ENCODE peak calls at places on chromosomes 16 and 17, in seven cellular contexts. A is uterus, S is GM12891, I is NB4, C is erythroblast, O is tibial nerve, J is endothelial cell of umbilical vein. Z is an unnamed sample.

GRCh38 chr17:54426287-54426886 is 474.3 kb upstream of the TOM1L1 start:
- DNase-seq in A (no peak), S (no peak), I (peak; percentile 44), C (peak; percentile 11), O (no peak), J (no peak), Z (no peak)

GRCh38 chr16:87733190-87733589 is 32.6 kb downstream of the KLHDC4 start:
- DNase-seq in A (no peak), S (no peak), I (no peak), C (no peak), O (no peak), J (no peak), Z (no peak)

GRCh38 chr16:50114357-50115129 is 38.6 kb upstream of the TENT4B start:
- DNase-seq in A (no peak), S (no peak), I (no peak), C (no peak), O (no peak), J (no peak), Z (no peak)

GRCh38 chr16:87926246-87927194 is 9.8 kb downstream of the CA5A start:
- DNase-seq in A (no peak), S (no peak), I (peak; percentile 60), C (no peak), O (no peak), J (no peak), Z (no peak)

GRCh38 chr17:69733171-69734014 is 318.9 kb downstream of the MAP2K6 start:
- DNase-seq in A (no peak), S (no peak), I (no peak), C (no peak), O (no peak), J (peak; percentile 67), Z (peak; percentile 45)

GRCh38 chr16:2987286-2987685 is 7.0 kb upstream of the PKMYT1 start:
- DNase-seq in A (no peak), S (no peak), I (no peak), C (no peak), O (no peak), J (no peak), Z (no peak)

GRCh38 chr16:29321585-29321984 is 84.9 kb downstream of the NPIPB11 start:
- DNase-seq in A (no peak), S (no peak), I (no peak), C (no peak), O (no peak), J (peak; percentile 33), Z (no peak)

GRCh38 chr17:16986391-16986790 is 14.5 kb upstream of the TNFRSF13B start:
- DNase-seq in A (no peak), S (no peak), I (no peak), C (no peak), O (no peak), J (no peak), Z (no peak)

GRCh38 chr16:6891486-6891885 is 441.2 kb upstream of the RBFOX1 start:
- DNase-seq in A (no peak), S (no peak), I (no peak), C (no peak), O (no peak), J (no peak), Z (no peak)

GRCh38 chr16:86961133-86961720 is 356.0 kb downstream of the C16orf95 start:
- DNase-seq in A (no peak), S (no peak), I (no peak), C (no peak), O (no peak), J (no peak), Z (no peak)

GRCh38 chr16:83015871-83016270 is 389.1 kb downstream of the CDH13 start:
- DNase-seq in A (no peak), S (no peak), I (no peak), C (no peak), O (no peak), J (no peak), Z (no peak)

GRCh38 chr16:74998481-74999207 is at the start of gene ZNRF1:
- DNase-seq in A (peak; percentile 85), S (peak; percentile 86), I (peak; percentile 91), C (peak; percentile 94), O (peak; percentile 77), J (peak; percentile 83), Z (peak; percentile 79)
- TF ChIP-seq POLR2A in A (peak; percentile 30), S (no peak), I (peak; percentile 45), C (no peak), O (peak; percentile 15), J (peak; percentile 75), Z (peak; percentile 93)

GRCh38 chr16:85751665-85752501 is 987 bp upstream of the C16orf74 start:
- DNase-seq in A (no peak), S (no peak), I (peak; percentile 87), C (no peak), O (no peak), J (peak; percentile 53), Z (no peak)

GRCh38 chr16:85752511-85753420 is 1.9 kb upstream of the C16orf74 start:
- DNase-seq in A (peak; percentile 52), S (no peak), I (peak; percentile 93), C (no peak), O (no peak), J (no peak), Z (no peak)

GRCh38 chr16:85750021-85750826 is 672 bp downstream of the C16orf74 start:
- DNase-seq in A (no peak), S (no peak), I (peak; percentile 89), C (no peak), O (no peak), J (peak; percentile 33), Z (no peak)

GRCh38 chr16:85749686-85750020 is 1.2 kb downstream of the C16orf74 start:
- DNase-seq in A (no peak), S (no peak), I (no peak), C (no peak), O (no peak), J (no peak), Z (no peak)

GRCh38 chr16:85750827-85751641 is at the start of gene C16orf74:
- DNase-seq in A (no peak), S (peak; percentile 60), I (peak; percentile 87), C (peak; percentile 70), O (no peak), J (peak; percentile 34), Z (peak; percentile 82)
- TF ChIP-seq POLR2A in A (no peak), S (no peak), I (peak; percentile 49), C (no peak), O (no peak), J (no peak), Z (peak; percentile 27)

DNA sequence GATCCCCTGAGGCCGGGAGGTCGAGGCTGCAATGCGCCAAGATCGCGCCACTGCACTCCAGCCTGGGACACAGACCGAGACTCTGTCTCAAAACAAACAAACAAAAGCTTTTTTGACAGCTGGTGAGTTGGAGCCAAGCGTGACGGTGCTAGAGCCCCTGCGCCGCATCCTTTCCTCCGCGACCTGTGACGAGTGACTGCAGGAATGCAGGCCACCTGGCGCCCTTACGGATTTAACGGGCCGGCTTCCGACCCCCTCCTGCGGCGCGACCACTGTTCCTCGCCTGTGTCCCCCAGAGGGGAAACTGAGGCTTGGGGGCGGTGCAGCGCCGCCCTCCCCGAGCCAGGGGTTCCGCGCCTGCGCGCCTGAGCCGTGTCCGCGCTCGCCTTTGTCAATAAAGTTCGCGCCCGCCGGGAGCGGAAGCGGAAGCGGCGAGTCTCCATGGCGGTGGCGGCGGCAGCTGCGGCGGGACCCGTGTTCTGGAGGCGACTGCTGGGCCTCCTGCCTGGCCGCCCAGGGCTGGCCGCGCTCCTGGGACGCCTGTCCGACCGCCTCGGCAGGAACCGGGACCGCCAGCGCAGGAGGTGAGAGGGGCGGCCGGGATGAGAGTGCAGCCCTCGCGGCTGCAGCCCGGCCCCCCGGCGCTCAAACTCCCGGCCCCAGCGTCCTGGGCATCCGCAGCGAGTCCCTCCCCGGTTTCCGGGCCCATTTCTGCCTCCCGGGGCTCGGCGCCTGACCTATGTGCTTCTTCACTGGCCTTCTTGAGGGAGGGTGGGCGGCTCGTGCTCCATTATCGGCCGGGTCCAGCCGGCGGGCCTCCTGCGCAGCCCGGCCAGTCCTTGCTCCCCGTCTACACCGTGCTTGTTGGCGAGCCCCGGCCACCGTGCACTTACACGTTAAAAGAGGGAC is at the start of gene PGS1:
- DNase-seq in A (peak; percentile 70), S (peak; percentile 81), I (peak; percentile 81), C (peak; percentile 89), O (peak; percentile 74), J (peak; percentile 71), Z (no peak)
- TF ChIP-seq POLR2A in A (peak; percentile 65), S (peak; percentile 26), I (peak; percentile 77), C (peak; percentile 75), O (peak; percentile 60), J (peak; percentile 50), Z (peak; percentile 92)

GRCh38 chr17:49090885-49091594 is 41.5 kb upstream of the B4GALNT2 start:
- DNase-seq in A (no peak), S (no peak), I (no peak), C (no peak), O (no peak), J (no peak), Z (no peak)

GRCh38 chr17:49089094-49089493 is 43.5 kb upstream of the B4GALNT2 start:
- DNase-seq in A (no peak), S (no peak), I (no peak), C (no peak), O (no peak), J (no peak), Z (no peak)

GRCh38 chr17:49093131-49093530 is 39.4 kb upstream of the B4GALNT2 start:
- DNase-seq in A (no peak), S (no peak), I (no peak), C (no peak), O (no peak), J (no peak), Z (no peak)
- TF ChIP-seq POLR2A in A (no peak), S (no peak), I (no peak), C (no peak), O (no peak), J (no peak), Z (no peak)

GRCh38 chr17:77092025-77092424 is 48.7 kb upstream of the SEC14L1 start:
- DNase-seq in A (no peak), S (no peak), I (no peak), C (no peak), O (no peak), J (no peak), Z (no peak)
- TF ChIP-seq POLR2A in A (no peak), S (no peak), I (no peak), C (no peak), O (no peak), J (no peak), Z (no peak)

GRCh38 chr17:21167303-21167702 is 40.5 kb downstream of the DHRS7B start:
- DNase-seq in A (no peak), S (no peak), I (no peak), C (no peak), O (no peak), J (no peak), Z (no peak)
- TF ChIP-seq POLR2A in A (no peak), S (no peak), I (no peak), C (no peak), O (no peak), J (no peak), Z (no peak)

GRCh38 chr17:75919611-75920010 is 14.9 kb upstream of the MRPL38 start:
- DNase-seq in A (no peak), S (no peak), I (no peak), C (no peak), O (no peak), J (no peak), Z (no peak)
- TF ChIP-seq POLR2A in A (no peak), S (no peak), I (no peak), C (no peak), O (no peak), J (no peak), Z (no peak)

Z was measured in H54.